ENCODE peak calls at places on chromosomes 12 and 14, in five cellular contexts. Y is GM12878, R is H1, G is NT2/D1, D is HepG2. P is an unnamed sample.

GRCh38 chr14:75323571-75323970 is 44.9 kb downstream of the FOS start:
- DNase-seq in G (no peak), D (no peak), R (no peak), Y (no peak), P (no peak)

GRCh38 chr14:61258985-61259384 is 22.2 kb downstream of the TMEM30B start:
- DNase-seq in Y (no peak), D (no peak), G (no peak), R (no peak), P (no peak)

GRCh38 chr12:109302358-109302757 is 6.7 kb downstream of the FOXN4 start:
- DNase-seq in G (no peak), D (no peak), R (no peak), Y (no peak), P (no peak)

GRCh38 chr12:22738945-22739344 is 114.0 kb downstream of the ETNK1 start:
- DNase-seq in Y (no peak), G (no peak), D (no peak), R (no peak), P (no peak)

GRCh38 chr12:77841467-77842054 is 10.9 kb downstream of the NAV3 start:
- DNase-seq in R (no peak), Y (no peak), G (no peak), D (no peak), P (no peak)

GRCh38 chr12:57619434-57620244 is 8.4 kb downstream of the ARHGEF25 start:
- DNase-seq in R (peak), Y (no peak), G (no peak), D (no peak), P (no peak)

GRCh38 chr12:42539696-42540095 is 49.9 kb downstream of the PRICKLE1 start:
- DNase-seq in Y (no peak), D (no peak), G (no peak), R (no peak), P (no peak)

GRCh38 chr12:32753605-32754004 is 2.1 kb downstream of the YARS2 start:
- DNase-seq in R (no peak), D (no peak), G (no peak), Y (no peak), P (no peak)

GRCh38 chr12:130161261-130162231 is 718 bp upstream of the FZD10 start:
- DNase-seq in Y (no peak), G (no peak), R (peak), D (no peak), P (peak)

GRCh38 chr12:127383281-127383680 is 883.7 kb upstream of the TMEM132C start:
- DNase-seq in R (no peak), Y (no peak), G (no peak), D (no peak), P (no peak)

GRCh38 chr14:100039903-100040302 is 25.3 kb upstream of the EVL start:
- DNase-seq in D (no peak), R (no peak), G (no peak), Y (no peak), P (no peak)

GRCh38 chr12:125098676-125099406 is 33.6 kb downstream of the AACS start:
- DNase-seq in G (no peak), D (no peak), Y (no peak), R (no peak), P (no peak)

GRCh38 chr12:110046451-110047187 is 1.7 kb downstream of the C12orf76 start:
- DNase-seq in R (no peak), Y (no peak), G (no peak), D (peak), P (no peak)

GRCh38 chr12:74365178-74365964 is 172.3 kb upstream of the ATXN7L3B start:
- DNase-seq in G (peak), Y (no peak), R (peak), D (peak), P (peak)

GRCh38 chr14:54818201-54819133 is 84.2 kb downstream of the GCH1 start:
- DNase-seq in Y (no peak), R (no peak), G (no peak), D (peak), P (peak)

GRCh38 chr14:72850360-72850759 is 43.5 kb downstream of the DPF3 start:
- DNase-seq in D (peak), R (no peak), Y (no peak), G (no peak), P (no peak)

GRCh38 chr14:62322216-62322615 is 560.0 kb downstream of the SNAPC1 start:
- DNase-seq in Y (no peak), D (no peak), G (no peak), R (no peak), P (no peak)

GRCh38 chr14:75824328-75824727 is 157.5 kb downstream of the TGFB3 start:
- DNase-seq in D (no peak), Y (no peak), G (no peak), R (no peak), P (no peak)

GRCh38 chr12:56121204-56121870 is 3.3 kb downstream of the ZC3H10 start:
- DNase-seq in D (no peak), R (no peak), Y (no peak), G (no peak), P (no peak)

GRCh38 chr12:52699960-52700359 is 3.4 kb downstream of the KRT77 start:
- DNase-seq in G (no peak), D (no peak), Y (no peak), R (no peak), P (no peak)

GRCh38 chr12:45402288-45402687 is 186.4 kb downstream of the ANO6 start:
- DNase-seq in G (no peak), R (no peak), D (no peak), Y (no peak), P (no peak)

GRCh38 chr12:247271-247670 is 15.4 kb downstream of the SLC6A13 start:
- DNase-seq in G (no peak), R (no peak), Y (no peak), D (no peak), P (no peak)

GRCh38 chr14:63405715-63406114 is 87.0 kb upstream of the GPHB5 start:
- DNase-seq in D (no peak), G (no peak), Y (no peak), R (no peak), P (no peak)

GRCh38 chr12:116924558-116925453 is 14.1 kb downstream of the FBXW8 start:
- DNase-seq in Y (peak), G (no peak), R (no peak), D (peak), P (no peak)

GRCh38 chr12:50132505-50133135 is 20.6 kb downstream of the COX14 start:
- DNase-seq in D (peak), R (no peak), G (peak), Y (no peak), P (no peak)

GRCh38 chr14:104284107-104284592 is 145.8 kb downstream of the KIF26A start:
- DNase-seq in Y (no peak), G (no peak), R (no peak), D (no peak), P (no peak)

GRCh38 chr14:67952786-67953185 is 133.2 kb downstream of the RAD51B start:
- DNase-seq in Y (no peak), G (no peak), D (no peak), R (no peak), P (no peak)

GRCh38 chr14:52797653-52798052 is 6.2 kb upstream of the GNPNAT1 start:
- DNase-seq in R (no peak), D (no peak), G (no peak), Y (no peak), P (no peak)

DNA sequence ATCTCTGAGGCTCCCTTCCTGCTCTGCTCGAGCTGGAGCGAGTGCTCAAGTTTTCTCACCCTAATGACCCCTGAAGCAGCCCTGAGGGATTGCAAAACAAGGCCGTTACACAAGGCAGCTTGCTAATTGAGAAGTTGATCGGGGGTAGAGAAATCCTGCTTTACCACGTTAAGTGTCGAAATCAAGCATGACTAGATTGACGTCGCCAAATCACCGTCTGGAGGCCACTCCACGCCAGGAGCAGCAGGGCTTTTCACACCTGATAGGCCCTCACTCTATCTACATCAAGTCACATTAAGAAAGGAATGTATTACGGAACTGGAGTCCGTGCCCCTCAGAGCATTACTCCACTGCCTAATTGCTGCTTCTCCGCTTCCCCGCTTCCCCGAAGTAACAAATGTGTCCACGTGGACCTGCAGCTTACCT is 32.3 kb downstream of the LMO3 start:
- DNase-seq in D (peak), Y (no peak), G (peak), R (no peak), P (no peak)
- TF ChIP-seq SUZ12 in D (no peak), Y (no peak), G (no peak), R (no peak), P (no peak)

GRCh38 chr12:7859552-7859951 is 13.2 kb downstream of the SLC2A14 start:
- DNase-seq in G (no peak), D (no peak), Y (no peak), R (no peak), P (no peak)
- TF ChIP-seq SUZ12 in G (no peak), D (no peak), Y (no peak), R (no peak), P (no peak)

GRCh38 chr12:48789858-48790326 is 1.0 kb upstream of the ADCY6 start:
- DNase-seq in R (peak), D (no peak), G (no peak), Y (no peak), P (no peak)
- TF ChIP-seq SUZ12 in R (no peak), D (no peak), G (no peak), Y (no peak), P (no peak)

DNA sequence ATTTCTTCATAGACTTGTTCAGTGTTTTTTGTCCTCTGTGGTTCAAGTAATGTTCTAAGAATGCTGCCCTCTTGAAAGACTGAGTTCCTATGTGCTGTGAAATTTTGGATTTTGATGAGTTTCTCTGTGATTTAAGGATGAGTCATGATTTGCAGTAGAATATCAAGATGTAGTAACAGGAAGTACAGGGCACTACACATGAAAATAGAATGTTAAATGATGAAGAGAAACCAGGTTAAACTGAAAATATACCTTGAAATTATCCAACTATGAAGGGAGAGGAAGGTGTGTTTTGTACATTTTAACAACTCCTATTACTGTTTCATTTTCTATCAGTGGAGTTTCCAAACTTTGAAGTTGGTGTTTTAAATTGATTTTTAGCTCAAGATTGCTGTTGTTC is 4.8 kb downstream of the ELK3 start:
- DNase-seq in G (no peak), D (no peak), Y (no peak), R (no peak), P (no peak)
- TF ChIP-seq SUZ12 in G (no peak), D (no peak), Y (no peak), R (no peak), P (no peak)

GRCh38 chr14:23154876-23155587 is 28.4 kb downstream of the SLC7A8 start:
- DNase-seq in Y (no peak), D (no peak), R (peak), G (peak), P (no peak)
- TF ChIP-seq SUZ12 in Y (no peak), D (no peak), R (no peak), G (no peak), P (no peak)

P was measured in HEK293T.